ENCODE peak calls at places on chromosomes 3 and 15, in four cellular contexts. U is left lung, O is stomach, I is psoas muscle. H is an unnamed sample. For H3K9me3, the result is how much of the 10 kb centered on the place peaks cover.

GRCh38 chr3:195178124-195178910 is 92.6 kb downstream of the XXYLT1 start:
- DNase-seq in O (peak), I (no peak), U (no peak), H (no peak)

GRCh38 chr15:48021336-48022086 is 99.3 kb upstream of the SLC24A5 start:
- DNase-seq in I (no peak), O (no peak), U (no peak), H (no peak)

GRCh38 chr3:128435058-128435457 is 31.6 kb downstream of the DNAJB8 start:
- DNase-seq in I (no peak), O (peak), U (peak), H (no peak)

GRCh38 chr3:30607032-30607833 is 832 bp downstream of the TGFBR2 start:
- DNase-seq in O (peak), I (peak), U (peak), H (peak)

GRCh38 chr15:50907866-50908208 is 646 bp upstream of the AP4E1 start:
- DNase-seq in I (no peak), U (no peak), O (peak), H (no peak)

GRCh38 chr3:53845103-53845880 is 927 bp downstream of the CHDH start:
- DNase-seq in O (peak), I (peak), U (no peak), H (peak)

GRCh38 chr3:160941885-160942494 is 163.2 kb downstream of the B3GALNT1 start:
- DNase-seq in I (peak), O (peak), U (no peak), H (peak)

GRCh38 chr3:18432752-18433151 is 7.6 kb upstream of the SATB1 start:
- DNase-seq in I (no peak), U (no peak), O (no peak), H (no peak)

GRCh38 chr15:58269455-58270414 is 131.6 kb downstream of the AQP9 start:
- DNase-seq in O (no peak), U (no peak), I (no peak), H (no peak)

GRCh38 chr3:195774917-195775316 is 36.8 kb downstream of the MUC4 start:
- DNase-seq in O (no peak), I (peak), U (peak), H (peak)

GRCh38 chr3:10757021-10757820 is 58.8 kb upstream of the SLC6A11 start:
- DNase-seq in I (no peak), U (no peak), O (no peak), H (no peak)

GRCh38 chr3:29898609-29899008 is 617.7 kb downstream of the RBMS3 start:
- DNase-seq in O (no peak), I (no peak), U (no peak), H (no peak)

GRCh38 chr3:187878776-187879524 is 133.7 kb upstream of the BCL6 start:
- DNase-seq in O (no peak), U (no peak), I (no peak), H (no peak)

GRCh38 chr3:175679582-175679981 is 820.4 kb downstream of the NAALADL2 start:
- DNase-seq in O (no peak), U (no peak), I (no peak), H (no peak)

GRCh38 chr15:93359037-93359779 is 270.2 kb upstream of the RGMA start:
- DNase-seq in U (no peak), O (no peak), I (no peak), H (no peak)

GRCh38 chr15:82079736-82080135 is 33.9 kb upstream of the MEX3B start:
- DNase-seq in O (no peak), I (no peak), U (no peak), H (no peak)

GRCh38 chr15:45637552-45638033 is 2.8 kb downstream of the SQOR start:
- DNase-seq in O (peak), I (peak), U (no peak), H (peak)

GRCh38 chr3:100076544-100077529 is 37.5 kb downstream of the FILIP1L start:
- DNase-seq in I (no peak), O (no peak), U (no peak), H (no peak)

GRCh38 chr3:64209866-64210609 is 15.2 kb downstream of the PRICKLE2 start:
- DNase-seq in O (peak), U (peak), I (peak), H (peak)

GRCh38 chr3:126083511-126083912 is 412 bp downstream of the SLC41A3 start:
- DNase-seq in U (no peak), O (peak), I (peak), H (no peak)

GRCh38 chr3:40661285-40661684 is 136.5 kb downstream of the ZNF621 start:
- DNase-seq in U (no peak), O (no peak), I (no peak), H (no peak)

GRCh38 chr3:126103121-126104027 is 19.4 kb upstream of the SLC41A3 start:
- DNase-seq in I (no peak), O (no peak), U (peak), H (no peak)

GRCh38 chr3:158465074-158465473 is 105.9 kb upstream of the MLF1 start:
- DNase-seq in I (no peak), O (no peak), U (no peak), H (no peak)

GRCh38 chr3:53921296-53921695 is 29.6 kb upstream of the SELENOK start:
- DNase-seq in U (no peak), O (no peak), I (no peak), H (no peak)

GRCh38 chr3:48151807-48152427 is 36.3 kb downstream of the CDC25A start:
- DNase-seq in O (no peak), U (no peak), I (no peak), H (no peak)

GRCh38 chr3:34206996-34207395 is 408.6 kb downstream of the PDCD6IP start:
- DNase-seq in I (no peak), U (no peak), O (no peak), H (no peak)

GRCh38 chr15:56866798-56867197 is 51.6 kb upstream of the TCF12 start:
- DNase-seq in U (no peak), O (no peak), I (no peak), H (no peak)

GRCh38 chr3:330494-331115 is 134.0 kb downstream of the CHL1 start:
- DNase-seq in U (no peak), I (no peak), O (no peak), H (no peak)
- H3K9me3 ChIP-seq in U (under half), I (under half), O (under half), H (under half)

GRCh38 chr3:3125977-3126376 is 763 bp upstream of the TRNT1 start:
- DNase-seq in O (no peak), I (no peak), U (no peak), H (no peak)

GRCh38 chr3:3129579-3129978 is 2.8 kb downstream of the TRNT1 start:
- DNase-seq in O (no peak), U (no peak), I (no peak), H (no peak)

GRCh38 chr3:3127432-3128010 is 781 bp downstream of the TRNT1 start:
- DNase-seq in O (no peak), U (no peak), I (no peak), H (peak)

DNA sequence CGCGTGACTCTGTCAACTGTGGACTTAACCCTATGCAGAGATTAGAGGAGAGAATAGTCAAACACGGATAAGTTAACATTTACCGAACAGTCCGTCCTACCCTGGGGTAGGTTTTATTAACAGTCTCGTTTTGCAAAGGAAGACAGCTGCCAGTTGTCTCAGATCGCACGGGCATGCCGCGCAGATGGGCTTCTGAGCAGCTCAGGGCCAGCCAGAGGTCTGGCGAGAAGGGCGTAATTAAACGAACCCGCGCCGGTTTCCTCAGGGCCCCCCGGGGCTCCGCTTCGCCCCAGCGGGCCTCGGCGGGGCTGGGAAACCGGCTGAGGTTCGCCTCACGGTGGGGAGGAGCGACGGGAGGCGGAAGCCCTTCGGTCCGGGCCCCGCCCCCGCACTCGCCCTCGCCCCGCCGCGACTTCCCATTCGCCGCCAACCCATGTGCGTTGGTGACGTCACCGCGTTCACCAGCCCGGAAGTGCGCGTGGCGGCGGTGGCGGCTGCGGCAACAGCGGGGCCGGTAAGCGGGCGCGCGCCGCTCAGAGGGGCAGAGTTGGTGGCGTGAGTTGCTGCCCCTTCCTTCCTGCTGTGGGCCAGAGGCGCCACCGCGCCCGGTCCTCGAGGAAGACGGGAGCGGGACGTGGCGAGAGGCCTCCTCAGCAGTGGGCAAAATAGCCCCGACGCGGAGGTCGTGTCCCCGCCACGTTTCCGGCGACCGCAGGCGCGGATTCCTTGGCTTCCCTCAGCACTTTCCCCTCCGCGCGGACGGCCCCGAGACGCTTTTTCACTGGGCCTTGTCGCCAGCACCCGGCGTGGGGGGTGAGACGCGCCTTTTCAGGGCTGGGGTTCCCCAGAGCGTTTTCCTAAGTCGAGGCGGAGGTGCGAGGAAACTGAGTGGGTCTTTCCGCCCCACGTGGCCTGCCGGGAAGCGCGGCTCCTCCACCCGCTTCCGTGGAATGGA is at the start of gene TRNT1:
- DNase-seq in I (peak), O (peak), U (peak), H (peak)
- TF ChIP-seq CTCF in I (no peak), O (no peak), U (no peak), H (no peak)

GRCh38 chr3:22245817-22246583 is 495.0 kb upstream of the ZNF385D start:
- DNase-seq in O (no peak), U (no peak), I (no peak), H (no peak)

GRCh38 chr3:22245122-22245521 is 494.1 kb upstream of the ZNF385D start:
- DNase-seq in O (no peak), I (peak), U (no peak), H (peak)

DNA sequence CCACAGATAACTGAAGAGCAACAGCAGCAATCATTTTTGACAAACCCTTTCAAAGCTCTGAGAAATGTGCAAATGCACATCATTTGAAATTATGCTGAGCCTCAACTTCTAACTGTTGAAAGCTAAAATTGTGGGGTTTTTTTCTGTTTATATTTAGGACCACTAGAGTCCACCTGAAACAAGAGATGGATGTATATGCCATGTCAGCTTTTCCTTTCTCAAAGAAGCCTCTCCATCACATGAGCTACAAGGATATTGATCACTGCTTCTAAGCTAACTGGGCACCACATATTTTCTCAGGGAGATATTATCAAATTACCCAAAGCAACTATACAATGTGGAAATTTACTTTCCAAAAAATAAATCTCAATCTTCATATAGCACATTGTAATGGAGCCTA is 498.6 kb upstream of the ZNF385D start:
- DNase-seq in I (no peak), O (no peak), U (no peak), H (no peak)
- H3K9me3 ChIP-seq in I (under half), O (under half), U (under half), H (under half)

DNA sequence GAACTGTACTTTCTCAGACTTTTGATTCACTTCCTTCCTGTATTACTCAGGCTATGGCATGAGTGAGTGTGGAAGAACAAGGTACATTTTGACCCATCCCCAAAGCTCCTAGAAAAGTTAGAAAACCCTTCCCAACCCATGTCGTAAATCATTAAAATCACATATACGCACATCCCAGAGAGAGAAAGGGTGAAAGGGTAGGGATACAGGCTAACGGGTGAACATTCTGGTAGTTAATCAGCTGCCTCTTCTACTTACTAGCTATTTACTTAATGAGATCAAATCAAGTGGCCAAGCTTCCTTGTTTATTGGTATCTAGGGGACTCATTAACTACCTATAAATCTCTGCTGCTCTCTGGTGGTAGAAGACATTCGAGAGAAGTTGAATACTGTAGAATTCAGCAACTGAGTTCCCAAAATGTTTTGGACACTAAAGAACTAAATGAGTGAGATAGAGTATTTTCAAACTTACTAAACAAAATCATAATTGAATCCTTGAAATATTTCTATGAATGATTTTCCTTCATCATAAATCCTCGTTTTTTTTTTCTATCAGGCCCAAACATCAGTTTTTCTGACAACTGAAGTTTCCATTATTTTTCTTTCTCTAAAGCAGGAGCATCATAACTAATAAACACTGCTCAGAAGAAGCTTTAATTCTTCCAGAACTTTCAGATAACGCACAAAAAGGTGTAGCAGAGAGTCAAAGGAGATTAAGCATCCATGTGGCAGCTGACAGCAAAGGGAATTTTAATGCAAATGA is 124.2 kb downstream of the IMPG2 start:
- DNase-seq in I (no peak), O (no peak), U (no peak), H (no peak)
- TF ChIP-seq CTCF in I (peak), O (peak), U (peak), H (peak)

GRCh38 chr15:25243800-25244097 is 195.1 kb downstream of the UBE3A start:
- DNase-seq in I (peak), O (no peak), U (peak), H (no peak)
- H3K9me3 ChIP-seq in I (under half), O (half or more), U (half or more), H (half or more)

DNA sequence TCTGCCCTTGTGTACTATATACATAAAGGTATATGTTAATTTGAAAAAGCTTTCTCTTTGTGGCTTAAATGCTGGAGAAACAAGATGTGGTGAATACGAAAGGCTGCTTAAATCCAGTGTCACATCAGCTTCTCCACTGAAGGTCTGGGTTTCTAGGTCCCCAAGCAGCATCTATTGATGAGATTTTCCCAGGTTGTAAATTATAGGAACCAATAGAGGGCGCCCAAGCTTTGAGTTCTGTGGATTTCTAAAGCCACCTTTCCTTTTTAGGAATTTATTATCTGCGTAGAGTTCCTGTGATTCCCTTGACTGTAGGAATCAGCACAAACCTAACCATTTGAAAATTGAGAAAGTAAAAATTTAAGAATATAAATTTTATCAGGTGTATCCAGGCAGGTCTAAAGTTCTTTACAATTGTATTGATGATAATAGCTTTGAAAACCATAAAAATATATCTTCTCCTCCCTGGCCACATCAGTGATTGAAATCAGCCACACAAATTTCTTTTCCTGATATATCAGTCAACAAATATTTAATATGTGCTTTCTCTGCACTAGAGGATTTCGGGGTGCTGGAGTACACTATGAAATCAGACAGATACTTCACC is 88.3 kb upstream of the ADAMTSL3 start:
- DNase-seq in O (no peak), I (no peak), U (no peak), H (peak)
- TF ChIP-seq CTCF in O (peak), I (peak), U (peak), H (peak)

GRCh38 chr3:58952128-58952917 is 97.5 kb downstream of the CFAP20DC start:
- DNase-seq in U (no peak), I (no peak), O (no peak), H (no peak)

DNA sequence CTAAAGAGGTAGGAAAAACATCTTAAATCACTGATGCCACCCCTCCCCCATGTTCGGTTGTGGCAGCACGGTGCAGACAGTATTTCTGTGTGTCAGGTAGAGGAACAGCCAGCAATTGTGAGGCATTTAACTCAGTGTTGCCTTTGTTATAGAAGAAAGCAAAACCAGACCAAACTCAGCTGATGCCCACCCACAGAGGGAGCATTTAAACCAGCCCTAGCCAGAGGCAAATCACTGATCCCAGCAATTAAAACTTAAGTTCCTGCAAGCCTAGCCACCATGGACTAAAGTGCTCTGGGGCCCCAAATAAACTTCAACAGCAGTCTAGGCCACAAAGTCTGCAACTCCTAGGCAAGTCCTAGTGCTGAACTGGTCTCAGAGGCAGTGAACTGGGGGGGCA is 94.5 kb downstream of the CFAP20DC start:
- DNase-seq in O (no peak), U (no peak), I (no peak), H (no peak)
- H3K9me3 ChIP-seq in O (under half), U (under half), I (under half), H (under half)

DNA sequence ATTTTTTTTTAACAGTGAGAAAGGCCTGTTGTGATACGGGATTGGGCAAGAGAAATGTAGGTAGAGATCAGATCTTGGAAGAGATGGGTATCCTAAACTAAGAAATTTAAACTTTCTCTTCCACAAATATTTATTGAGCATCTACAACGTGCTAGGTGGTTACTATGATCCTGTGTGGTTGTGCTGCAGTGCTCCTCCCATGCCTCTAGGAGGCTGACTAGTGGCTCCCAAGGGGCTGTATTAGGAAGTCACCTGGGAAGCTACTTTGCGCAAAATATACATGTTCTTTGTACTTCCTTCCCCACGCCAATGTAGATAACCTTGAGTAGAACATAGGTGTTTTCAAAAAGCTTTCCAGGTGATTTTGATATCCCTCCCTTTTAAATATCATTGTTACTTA is 27.2 kb downstream of the USP3 start:
- DNase-seq in U (no peak), I (no peak), O (no peak), H (no peak)
- TF ChIP-seq CTCF in U (no peak), I (no peak), O (no peak), H (no peak)

GRCh38 chr15:20344601-20345400 is 196.8 kb downstream of the GOLGA6L6 start:
- DNase-seq in U (peak), O (no peak), I (no peak), H (no peak)

GRCh38 chr15:20345401-20345958 is 196.1 kb downstream of the GOLGA6L6 start:
- DNase-seq in O (no peak), I (peak), U (peak), H (no peak)

GRCh38 chr15:20348291-20348899 is 193.2 kb downstream of the GOLGA6L6 start:
- DNase-seq in U (peak), O (no peak), I (no peak), H (no peak)

GRCh38 chr15:20348900-20349773 is 192.5 kb downstream of the GOLGA6L6 start:
- DNase-seq in O (peak), U (peak), I (peak), H (no peak)

DNA sequence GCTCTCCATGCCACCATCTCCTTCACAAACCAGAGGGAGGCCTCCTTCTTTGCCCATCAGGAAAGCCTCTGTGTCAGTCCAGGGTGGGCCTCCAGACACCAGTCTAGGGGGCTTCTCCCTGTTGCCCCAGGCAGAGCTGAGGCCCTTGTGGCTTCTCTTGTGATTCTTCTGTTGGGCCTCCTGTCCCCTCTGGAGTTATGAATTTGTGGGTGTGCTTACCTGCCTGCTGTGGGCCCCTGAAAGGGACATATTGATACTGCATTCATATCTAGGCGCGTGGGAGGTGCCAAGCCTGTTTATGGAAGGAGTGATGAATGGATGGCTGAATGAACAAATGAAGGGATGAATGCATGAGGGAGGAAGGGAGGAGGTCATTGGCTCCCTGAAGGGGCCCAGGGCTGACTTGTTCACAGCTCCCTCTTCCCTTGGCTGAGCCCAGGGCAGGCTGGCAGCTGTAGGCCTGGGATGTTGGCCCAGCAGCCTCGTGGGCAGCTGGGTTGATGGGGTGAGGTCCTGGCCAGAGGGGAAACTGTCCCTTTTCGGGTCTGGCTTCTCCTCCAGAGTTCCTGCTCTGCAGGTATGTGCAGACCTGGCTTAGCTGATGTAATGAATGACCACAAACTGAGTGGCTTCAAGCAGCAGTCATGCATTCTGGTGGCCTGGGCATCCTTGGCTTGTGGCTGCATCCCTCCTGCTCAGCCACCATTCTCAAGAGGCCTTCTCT is 195.4 kb downstream of the GOLGA6L6 start:
- DNase-seq in U (peak), I (no peak), O (no peak), H (no peak)
- H3K9me3 ChIP-seq in U (under half), I (under half), O (under half), H (half or more)